ENCODE peak calls at places on chromosomes 12 and 14, in four cellular contexts. O is SK-N-SH, K is left lung, X is dorsolateral prefrontal cortex. Z is an unnamed sample.

GRCh38 chr12:62562892-62563291 is 96.3 kb downstream of the MON2 start:
- DNase-seq in O (no peak), K (no peak), X (no peak), Z (no peak)

GRCh38 chr14:58922211-58922940 is 266.1 kb upstream of the DAAM1 start:
- DNase-seq in O (no peak), K (no peak), X (no peak), Z (no peak)

GRCh38 chr12:29148065-29148957 is 767 bp upstream of the FAR2 start:
- DNase-seq in O (peak; percentile 80), K (peak; percentile 53), X (no peak), Z (no peak)

GRCh38 chr12:40946612-40947194 is 241.4 kb upstream of the PDZRN4 start:
- DNase-seq in O (peak; percentile 17), K (no peak), X (no peak), Z (no peak)

GRCh38 chr12:25052191-25053020 is 103.5 kb upstream of the BCAT1 start:
- DNase-seq in O (no peak), K (no peak), X (no peak), Z (no peak)

GRCh38 chr14:44180975-44181374 is 326.1 kb downstream of the FSCB start:
- DNase-seq in O (no peak), K (no peak), X (no peak), Z (no peak)

GRCh38 chr12:108609535-108610335 is 11.9 kb upstream of the TMEM119 start:
- DNase-seq in O (peak; percentile 68), K (peak; percentile 77), X (no peak), Z (no peak)

GRCh38 chr12:49705479-49706267 is 1.5 kb downstream of the FMNL3 start:
- DNase-seq in O (peak; percentile 20), K (no peak), X (no peak), Z (peak; percentile 47)

GRCh38 chr14:74240794-74241610 is 1.8 kb downstream of the VSX2 start:
- DNase-seq in O (peak; percentile 71), K (no peak), X (no peak), Z (no peak)

GRCh38 chr12:118704517-118704916 is 276.8 kb upstream of the SRRM4 start:
- DNase-seq in O (peak; percentile 39), K (no peak), X (no peak), Z (no peak)

GRCh38 chr12:53931844-53932581 is 6.6 kb upstream of the HOXC13 start:
- DNase-seq in O (no peak), K (no peak), X (no peak), Z (no peak)

GRCh38 chr14:65169351-65169750 is 67.0 kb upstream of the MAX start:
- DNase-seq in O (no peak), K (no peak), X (no peak), Z (no peak)

GRCh38 chr12:14960548-14961465 is 594 bp downstream of the ARHGDIB start:
- DNase-seq in O (no peak), K (no peak), X (no peak), Z (no peak)

GRCh38 chr14:21023174-21023573 is 1.7 kb downstream of the NDRG2 start:
- DNase-seq in O (no peak), K (no peak), X (no peak), Z (no peak)

GRCh38 chr14:49484180-49484579 is 102.0 kb downstream of the RPS29 start:
- DNase-seq in O (no peak), K (no peak), X (no peak), Z (no peak)

GRCh38 chr12:22781339-22781738 is 156.4 kb downstream of the ETNK1 start:
- DNase-seq in O (no peak), K (no peak), X (no peak), Z (no peak)

GRCh38 chr14:103137721-103138482 is 14.6 kb downstream of the TNFAIP2 start:
- DNase-seq in O (no peak), K (peak; percentile 78), X (no peak), Z (no peak)

GRCh38 chr12:26732010-26732908 is 100.7 kb downstream of the ITPR2 start:
- DNase-seq in O (no peak), K (no peak), X (no peak), Z (no peak)

GRCh38 chr14:20302042-20302761 is 3.5 kb downstream of the TTC5 start:
- DNase-seq in O (no peak), K (no peak), X (no peak), Z (no peak)

GRCh38 chr14:37709419-37710195 is 114.2 kb downstream of the TTC6 start:
- DNase-seq in O (no peak), K (no peak), X (no peak), Z (no peak)

DNA sequence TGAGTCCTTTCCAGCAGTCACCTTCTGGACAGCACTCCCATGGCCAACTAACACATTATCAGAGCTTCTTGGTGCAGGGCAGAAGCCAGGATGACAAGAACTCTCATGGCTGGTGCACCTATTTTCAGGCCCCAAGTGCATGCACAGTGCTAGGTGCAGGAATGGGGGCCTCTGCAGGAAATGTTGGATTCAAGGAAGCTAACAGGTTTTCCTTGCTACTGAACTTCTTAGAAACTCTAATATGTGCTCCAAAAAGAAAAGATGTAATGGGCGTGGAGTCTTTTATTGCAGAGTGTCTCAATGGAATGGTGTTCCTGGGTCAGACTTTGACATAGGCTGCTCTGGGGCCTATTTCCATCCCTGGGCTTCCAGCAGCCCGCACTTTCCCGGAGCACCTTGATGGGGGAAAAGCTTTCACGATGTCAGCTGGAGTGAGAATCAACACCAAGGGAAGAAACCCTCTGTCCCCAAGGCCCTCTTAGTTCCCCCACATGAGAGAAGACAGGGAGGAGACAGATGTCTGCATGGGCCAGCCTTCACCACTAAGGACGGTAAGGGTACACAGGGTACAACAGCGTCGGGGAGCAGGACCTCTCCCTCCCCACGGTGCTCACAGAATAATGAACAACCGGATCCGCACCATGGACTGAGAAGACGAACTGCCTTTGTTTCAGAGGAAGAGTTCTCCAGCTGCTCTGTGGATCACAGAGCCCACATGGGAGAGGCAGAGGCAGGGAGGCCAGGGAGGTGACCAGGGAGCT is 6.9 kb downstream of the KRT3 start:
- DNase-seq in O (no peak), K (no peak), X (no peak), Z (no peak)
- H3K27me3 ChIP-seq in O (peaks cover 20% of the 10 kb centered on the region), K (peaks cover 78% of the 10 kb centered on the region), X (peaks cover 3% of the 10 kb centered on the region), Z (peaks cover 10% of the 10 kb centered on the region)

GRCh38 chr12:126767334-126767733 is 1499.6 kb upstream of the TMEM132C start:
- DNase-seq in O (no peak), K (peak; percentile 54), X (no peak), Z (no peak)

GRCh38 chr12:126773012-126773411 is 1494.0 kb upstream of the TMEM132C start:
- DNase-seq in O (no peak), K (no peak), X (no peak), Z (no peak)

GRCh38 chr12:126768517-126768916 is 1498.5 kb upstream of the TMEM132C start:
- DNase-seq in O (no peak), K (no peak), X (no peak), Z (no peak)

GRCh38 chr12:126772171-126772864 is 1494.7 kb upstream of the TMEM132C start:
- DNase-seq in O (no peak), K (no peak), X (no peak), Z (peak; percentile 75)

GRCh38 chr12:126770188-126770587 is 1496.8 kb upstream of the TMEM132C start:
- DNase-seq in O (no peak), K (no peak), X (no peak), Z (no peak)
- H3K4me3 ChIP-seq in O (no peak overlapping the region), K (no peak overlapping the region), X (no peak overlapping the region), Z (no peak overlapping the region)

GRCh38 chr12:102730996-102731395 is 186.0 kb downstream of the PAH start:
- DNase-seq in O (no peak), K (no peak), X (no peak), Z (no peak)
- TF ChIP-seq CTCF in O (no peak), K (no peak), X (no peak), Z (no peak)

DNA sequence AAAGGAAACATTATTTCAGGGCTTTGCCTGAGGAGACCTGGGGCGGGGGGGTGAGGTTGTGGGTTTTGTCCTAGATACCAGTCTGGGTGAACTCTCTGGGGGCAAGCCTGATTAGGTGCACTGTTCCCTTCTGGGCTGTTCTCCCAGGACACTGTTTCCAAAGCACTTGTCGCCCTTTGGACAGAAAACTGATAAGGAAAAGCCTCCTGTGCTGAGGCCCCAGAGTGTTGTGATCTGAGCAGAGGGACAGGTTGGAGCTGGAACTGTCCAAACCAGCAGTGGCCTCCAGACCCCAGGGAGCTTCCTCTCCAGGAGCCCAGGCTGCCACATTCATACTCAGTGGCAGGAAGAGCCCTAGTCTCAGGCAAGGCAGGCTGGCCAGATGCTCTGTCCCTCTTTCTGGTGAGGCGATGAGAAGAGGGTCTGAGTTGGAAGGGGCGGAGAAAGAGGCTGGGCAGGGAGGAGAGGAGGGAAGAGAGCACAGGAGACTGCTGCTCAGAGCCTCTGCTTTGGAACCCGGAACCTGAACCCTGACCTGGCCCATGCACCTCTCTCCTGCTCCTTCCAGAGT is 1.9 kb downstream of the GALNT16 start:
- DNase-seq in O (peak; percentile 36), K (no peak), X (no peak), Z (no peak)
- H3K27me3 ChIP-seq in O (no peaks in the 10 kb centered on the region), K (peaks cover 89% of the 10 kb centered on the region), X (peaks cover 10% of the 10 kb centered on the region), Z (peaks cover 34% of the 10 kb centered on the region)

GRCh38 chr12:6118891-6119568 is 5.4 kb downstream of the VWF start:
- DNase-seq in O (no peak), K (no peak), X (no peak), Z (no peak)
- H3K4me3 ChIP-seq in O (no peak overlapping the region), K (no peak overlapping the region), X (no peak overlapping the region), Z (no peak overlapping the region)

Z was measured in kidney epithelial cell.